ENCODE peak calls at places on chromosomes 5 and 9, in five cellular contexts. X, P, Q, W and Z are unnamed samples.

GRCh38 chr5:12794476-12795332 is 890.5 kb upstream of the CTNND2 start:
- DNase-seq in W (no peak), Q (no peak), X (no peak), P (no peak), Z (no peak)

GRCh38 chr9:129126789-129127618 is 15.8 kb downstream of the PTPA start:
- DNase-seq in P (peak; percentile 77), Q (no peak), X (no peak), W (no peak), Z (no peak)

GRCh38 chr9:81815781-81816180 is 112.4 kb upstream of the SPATA31D4 start:
- DNase-seq in P (no peak), W (no peak), X (no peak), Q (no peak), Z (no peak)

GRCh38 chr5:37812365-37812764 is 27.5 kb downstream of the GDNF start:
- DNase-seq in P (no peak), Q (no peak), X (no peak), W (no peak), Z (no peak)

GRCh38 chr5:101929628-101930027 is 366.5 kb downstream of the SLCO4C1 start:
- DNase-seq in P (no peak), W (no peak), X (no peak), Q (no peak), Z (no peak)

GRCh38 chr5:109455598-109456096 is 45.9 kb upstream of the PJA2 start:
- DNase-seq in X (peak; percentile 87), Q (peak; percentile 11), W (peak; percentile 45), P (no peak), Z (peak; percentile 92)

GRCh38 chr9:126208359-126208758 is 118.3 kb upstream of the MVB12B start:
- DNase-seq in W (no peak), P (no peak), Q (no peak), X (no peak), Z (peak; percentile 75)

GRCh38 chr9:118362596-118362995 is 658.4 kb downstream of the TLR4 start:
- DNase-seq in P (no peak), X (no peak), Q (no peak), W (no peak), Z (no peak)

GRCh38 chr9:89367281-89367680 is 49.0 kb downstream of the SECISBP2 start:
- DNase-seq in Q (no peak), X (no peak), P (no peak), W (no peak), Z (no peak)

GRCh38 chr9:29691145-29691544 is 2117.9 kb upstream of the C9orf72 start:
- DNase-seq in P (no peak), W (no peak), Q (no peak), X (no peak), Z (no peak)

GRCh38 chr5:32193591-32193990 is 19.5 kb upstream of the GOLPH3 start:
- DNase-seq in P (no peak), Q (peak; percentile 90), W (no peak), X (peak; percentile 98), Z (no peak)

GRCh38 chr5:105238561-105238960 is 1676.0 kb upstream of the NUDT12 start:
- DNase-seq in X (no peak), P (no peak), W (no peak), Q (no peak), Z (no peak)

GRCh38 chr9:76603448-76603895 is 144.5 kb downstream of the GCNT1 start:
- DNase-seq in Q (no peak), P (no peak), W (no peak), X (no peak), Z (no peak)

GRCh38 chr5:11069041-11069440 is 308.0 kb upstream of the DAP start:
- DNase-seq in X (no peak), Q (no peak), P (no peak), W (no peak), Z (no peak)

GRCh38 chr5:112921833-112922817 is at the start of gene REEP5:
- DNase-seq in X (peak; percentile 83), W (no peak), Q (peak; percentile 89), P (peak; percentile 90), Z (no peak)

GRCh38 chr5:52801329-52801728 is 13.6 kb downstream of the ITGA1 start:
- DNase-seq in W (no peak), P (peak; percentile 31), X (no peak), Q (no peak), Z (no peak)

GRCh38 chr5:101532430-101532829 is 629.3 kb upstream of the ST8SIA4 start:
- DNase-seq in P (no peak), W (no peak), Q (no peak), X (no peak), Z (no peak)

GRCh38 chr9:15144567-15145174 is 162.3 kb downstream of the TTC39B start:
- DNase-seq in X (no peak), W (no peak), P (no peak), Q (no peak), Z (no peak)

GRCh38 chr5:14240366-14240765 is 97.2 kb downstream of the TRIO start:
- DNase-seq in X (no peak), P (no peak), W (no peak), Q (no peak), Z (no peak)

GRCh38 chr5:89218364-89218763 is 335.4 kb upstream of the MEF2C start:
- DNase-seq in X (no peak), P (no peak), W (no peak), Q (no peak), Z (no peak)

GRCh38 chr9:85212887-85213286 is 528.9 kb downstream of the AGTPBP1 start:
- DNase-seq in Q (peak; percentile 17), W (no peak), P (no peak), X (no peak), Z (no peak)

GRCh38 chr5:116771466-116772151 is 197.0 kb upstream of the SEMA6A start:
- DNase-seq in Q (no peak), X (no peak), W (no peak), P (no peak), Z (no peak)

GRCh38 chr9:88462191-88462590 is 72.8 kb upstream of the NXNL2 start:
- DNase-seq in Q (no peak), W (no peak), P (no peak), X (no peak), Z (no peak)

GRCh38 chr5:98510111-98510510 is 263.4 kb upstream of the RGMB start:
- DNase-seq in P (peak; percentile 9), W (no peak), X (no peak), Q (peak; percentile 41), Z (no peak)

GRCh38 chr5:65986050-65986451 is 59.7 kb downstream of the ERBIN start:
- DNase-seq in W (no peak), X (no peak), P (no peak), Q (no peak), Z (no peak)

GRCh38 chr5:103745353-103746065 is 182.9 kb upstream of the NUDT12 start:
- DNase-seq in W (no peak), X (no peak), Q (no peak), P (no peak), Z (no peak)

GRCh38 chr5:6780802-6781391 is 67.7 kb downstream of the TENT4A start:
- DNase-seq in X (no peak), Q (no peak), W (no peak), P (peak; percentile 74), Z (no peak)

GRCh38 chr5:124630767-124631704 is 115.4 kb downstream of the ZNF608 start:
- DNase-seq in P (no peak), X (no peak), Q (no peak), W (no peak), Z (no peak)
- H3K4me1 ChIP-seq in P (peaks cover 18% of the 10 kb centered on the region), X (no peaks in the 10 kb centered on the region), Q (no peaks in the 10 kb centered on the region), W (peaks cover 23% of the 10 kb centered on the region), Z (peaks cover 14% of the 10 kb centered on the region)

DNA sequence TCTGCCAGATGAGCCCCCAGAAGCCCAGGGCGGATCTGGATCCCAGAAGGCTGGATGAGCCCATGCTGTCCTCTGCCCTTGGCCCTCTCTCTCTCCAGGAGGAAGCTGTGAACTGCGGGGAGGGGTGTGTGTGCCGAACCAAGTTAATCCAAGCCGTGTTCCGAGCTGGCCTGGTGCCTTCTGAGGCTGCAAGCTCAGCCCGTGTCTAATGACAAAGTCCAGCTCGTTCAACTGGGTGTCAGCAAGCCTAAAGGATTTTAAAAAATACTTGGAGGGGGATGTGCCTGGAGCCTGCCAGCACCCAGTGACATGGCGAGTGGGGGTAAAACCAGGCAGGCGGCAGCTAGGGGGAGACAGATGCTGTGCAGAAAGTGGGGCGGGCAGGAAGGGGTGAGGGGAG is 8.0 kb downstream of the STC2 start:
- DNase-seq in W (no peak), X (no peak), P (no peak), Q (peak; percentile 26), Z (no peak)
- TF ChIP-seq POLR2AphosphoS5 in W (no peak), X (no peak), P (no peak), Q (no peak), Z (no peak)

GRCh38 chr5:93594591-93595419 is 11.8 kb downstream of the NR2F1 start:
- DNase-seq in W (no peak), X (no peak), P (peak; percentile 53), Q (no peak), Z (no peak)

GRCh38 chr5:93596676-93597441 is 13.8 kb downstream of the NR2F1 start:
- DNase-seq in P (peak; percentile 87), Q (peak; percentile 70), X (no peak), W (no peak), Z (no peak)

GRCh38 chr5:93595420-93596136 is 12.6 kb downstream of the NR2F1 start:
- DNase-seq in W (no peak), X (no peak), Q (no peak), P (peak; percentile 43), Z (no peak)

GRCh38 chr5:93598141-93598996 is 15.3 kb downstream of the NR2F1 start:
- DNase-seq in W (no peak), X (no peak), P (no peak), Q (no peak), Z (no peak)

DNA sequence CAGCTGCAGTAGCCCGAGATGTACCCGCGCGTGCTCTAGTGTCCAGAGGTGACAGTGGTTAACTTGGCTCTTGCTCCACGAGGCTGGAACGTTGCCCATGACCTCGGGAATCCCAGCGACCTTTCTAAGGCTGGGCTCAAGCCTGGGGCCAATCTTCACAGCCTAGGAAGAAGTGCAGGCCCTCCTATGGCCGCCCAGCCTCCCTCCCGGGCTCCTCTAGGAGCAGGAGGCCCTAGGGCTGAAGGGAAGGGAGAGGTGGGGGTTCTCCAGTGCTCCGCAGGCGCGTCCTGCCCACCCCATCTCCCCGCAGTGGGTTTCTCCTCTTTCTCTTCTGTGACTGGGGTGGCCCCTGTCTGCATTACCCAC is 13.3 kb downstream of the NR2F1 start:
- DNase-seq in Q (no peak), W (no peak), P (no peak), X (no peak), Z (no peak)
- H3K27me3 ChIP-seq in Q (peaks cover 98% of the 10 kb centered on the region), W (peaks cover 26% of the 10 kb centered on the region), P (peaks cover 100% of the 10 kb centered on the region), X (peaks cover 23% of the 10 kb centered on the region), Z (no peaks in the 10 kb centered on the region)

GRCh38 chr9:94919376-94920098 is 193.0 kb downstream of the AOPEP start:
- DNase-seq in P (no peak), Q (no peak), W (no peak), X (no peak), Z (no peak)

GRCh38 chr9:94915476-94916450 is 189.3 kb downstream of the AOPEP start:
- DNase-seq in P (no peak), Q (no peak), X (no peak), W (no peak), Z (peak; percentile 85)

GRCh38 chr9:94918038-94918753 is 191.7 kb downstream of the AOPEP start:
- DNase-seq in P (no peak), X (no peak), W (peak; percentile 27), Q (no peak), Z (peak; percentile 84)

GRCh38 chr9:94913550-94913949 is 187.1 kb downstream of the AOPEP start:
- DNase-seq in P (peak; percentile 24), Q (no peak), W (no peak), X (no peak), Z (peak; percentile 1)

DNA sequence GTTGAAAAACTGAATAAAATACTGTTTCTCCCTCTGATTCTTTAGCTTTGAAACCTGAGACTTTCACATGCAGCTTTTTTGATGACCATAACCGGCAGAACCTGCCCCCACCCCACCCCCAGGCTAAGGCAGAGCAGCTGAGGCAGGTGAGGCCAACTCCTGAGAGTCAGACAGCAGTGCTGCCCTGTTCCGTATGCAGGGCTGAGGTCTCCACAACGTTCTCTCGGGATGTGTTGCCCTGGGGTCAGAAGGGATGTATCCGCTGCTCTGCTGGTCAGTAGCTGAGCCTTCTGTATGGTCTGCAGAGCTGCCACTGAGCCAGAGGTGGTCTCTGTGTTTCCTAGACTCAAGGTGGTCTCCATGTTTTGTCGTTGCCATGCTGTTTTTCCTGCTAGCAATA is 190.5 kb downstream of the AOPEP start:
- DNase-seq in Q (no peak), P (no peak), W (no peak), X (peak; percentile 52), Z (peak; percentile 82)
- H3K4me1 ChIP-seq in Q (peaks cover 8% of the 10 kb centered on the region), P (peaks cover 36% of the 10 kb centered on the region), W (no peaks in the 10 kb centered on the region), X (peaks cover 26% of the 10 kb centered on the region), Z (peaks cover 73% of the 10 kb centered on the region)